ENCODE peak calls at places on chromosomes 1 and 21, in seven cellular contexts. K is breast epithelium; C is A549; Q is GM23248; L is cardiac fibroblast; O is naive thymus-derived CD4-positive, alpha-beta T cell; T is epithelial cell of esophagus. J is an unnamed sample.
A peak's percentile ranks its signal among the peaks of the same experiment; 100 is the strongest.

GRCh38 chr1:234702342-234703000 is 92.5 kb upstream of the IRF2BP2 start:
- DNase-seq in C (no peak), O (no peak), L (no peak), T (no peak), Q (peak; percentile 51), K (no peak), J (no peak)

GRCh38 chr1:174258148-174258550 is 98.8 kb downstream of the RABGAP1L start:
- DNase-seq in L (peak; percentile 63), K (no peak), T (peak; percentile 53), Q (peak; percentile 57), O (peak; percentile 30), C (peak; percentile 56), J (peak; percentile 48)

GRCh38 chr1:42748461-42749410 is 8.7 kb upstream of the CLDN19 start:
- DNase-seq in L (no peak), C (no peak), K (no peak), T (no peak), Q (no peak), O (no peak), J (peak; percentile 61)

GRCh38 chr1:246338546-246338945 is 168.5 kb downstream of the SMYD3 start:
- DNase-seq in Q (no peak), O (no peak), K (no peak), C (no peak), T (no peak), L (no peak), J (no peak)

GRCh38 chr1:6097117-6097595 is 51.5 kb downstream of the KCNAB2 start:
- DNase-seq in C (no peak), T (no peak), L (no peak), O (no peak), Q (no peak), K (no peak), J (no peak)

GRCh38 chr1:100461222-100461621 is 76.7 kb upstream of the GPR88 start:
- DNase-seq in Q (peak; percentile 26), T (no peak), C (no peak), K (no peak), O (no peak), L (no peak), J (no peak)

GRCh38 chr1:65407875-65408274 is 12.6 kb upstream of the LEPR start:
- DNase-seq in Q (no peak), O (no peak), L (no peak), C (no peak), K (no peak), T (no peak), J (no peak)

GRCh38 chr21:14215971-14216621 is at the start of gene RBM11:
- DNase-seq in L (peak; percentile 29), O (peak; percentile 87), Q (peak; percentile 65), C (peak; percentile 2), T (peak; percentile 75), K (peak; percentile 73), J (peak; percentile 74)

GRCh38 chr1:153192697-153193096 is 10.5 kb upstream of the LELP1 start:
- DNase-seq in C (no peak), Q (peak; percentile 2), T (peak; percentile 74), K (no peak), O (no peak), L (no peak), J (no peak)

GRCh38 chr1:6445062-6445763 is 20.6 kb downstream of the ESPN start:
- DNase-seq in T (peak; percentile 51), K (no peak), O (peak; percentile 36), Q (peak; percentile 59), L (peak; percentile 50), C (no peak), J (peak; percentile 60)

GRCh38 chr21:35829014-35829525 is 231.3 kb downstream of the SETD4 start:
- DNase-seq in O (no peak), L (no peak), C (no peak), Q (no peak), T (no peak), K (no peak), J (no peak)

GRCh38 chr1:145892486-145893087 is 6.9 kb upstream of the ANKRD35 start:
- DNase-seq in O (no peak), L (peak; percentile 87), C (no peak), Q (peak; percentile 28), K (no peak), T (no peak), J (peak; percentile 81)
- H3K4me3 ChIP-seq in O (no peak overlapping the region), L (no peak overlapping the region), C (no peak overlapping the region), Q (peak overlapping the region; percentile 50), K (peak overlapping the region; percentile 55), T (no peak overlapping the region), J (no peak overlapping the region)

GRCh38 chr1:16168622-16169021 is 12.8 kb upstream of the EPHA2 start:
- DNase-seq in O (no peak), L (no peak), T (no peak), C (no peak), K (no peak), Q (no peak), J (no peak)
- H3K4me3 ChIP-seq in O (no peak overlapping the region), L (no peak overlapping the region), T (no peak overlapping the region), C (no peak overlapping the region), K (no peak overlapping the region), Q (no peak overlapping the region), J (no peak overlapping the region)

GRCh38 chr1:241640867-241641542 is 836 bp upstream of the CHML start:
- DNase-seq in Q (no peak), T (peak; percentile 65), L (no peak), K (no peak), C (peak; percentile 51), O (no peak), J (no peak)
- H3K4me3 ChIP-seq in Q (peak overlapping the region; percentile 84), T (peak overlapping the region; percentile 40), L (no peak overlapping the region), K (peak overlapping the region; percentile 96), C (peak overlapping the region; percentile 74), O (peak overlapping the region; percentile 55), J (no peak overlapping the region)

GRCh38 chr1:52139817-52140540 is 1.9 kb upstream of the ZFYVE9 start:
- DNase-seq in T (peak; percentile 96), O (no peak), L (peak; percentile 90), K (no peak), Q (peak; percentile 96), C (no peak), J (no peak)
- H3K4me3 ChIP-seq in T (peak overlapping the region; percentile 5), O (peak overlapping the region; percentile 5), L (no peak overlapping the region), K (no peak overlapping the region), Q (peak overlapping the region; percentile 60), C (no peak overlapping the region), J (no peak overlapping the region)

DNA sequence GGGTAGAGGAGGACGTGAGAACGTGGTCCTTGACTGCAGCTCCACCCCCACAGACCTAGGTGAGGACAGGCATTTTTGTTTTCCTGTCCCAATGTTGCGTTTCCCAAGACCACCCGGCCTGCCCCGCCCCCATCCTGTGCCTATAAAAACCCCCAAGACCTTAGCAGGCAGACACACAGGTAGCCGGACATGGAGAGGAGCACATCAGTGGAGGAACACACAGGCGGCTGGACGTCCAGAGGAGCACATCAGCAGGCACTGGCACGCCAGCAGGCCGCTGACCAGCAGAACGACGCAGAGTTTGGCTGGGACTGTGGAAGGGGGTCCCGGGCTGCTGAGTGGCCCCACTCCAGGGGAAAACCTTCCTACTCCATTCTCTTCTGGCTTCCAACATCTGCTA is 12.7 kb upstream of the HMGCL start:
- DNase-seq in O (no peak), L (no peak), C (no peak), K (no peak), Q (peak; percentile 10), T (no peak), J (no peak)
- H3K4me3 ChIP-seq in O (peak overlapping the region; percentile 42), L (no peak overlapping the region), C (peak overlapping the region; percentile 52), K (peak overlapping the region; percentile 57), Q (peak overlapping the region; percentile 64), T (no peak overlapping the region), J (no peak overlapping the region)

DNA sequence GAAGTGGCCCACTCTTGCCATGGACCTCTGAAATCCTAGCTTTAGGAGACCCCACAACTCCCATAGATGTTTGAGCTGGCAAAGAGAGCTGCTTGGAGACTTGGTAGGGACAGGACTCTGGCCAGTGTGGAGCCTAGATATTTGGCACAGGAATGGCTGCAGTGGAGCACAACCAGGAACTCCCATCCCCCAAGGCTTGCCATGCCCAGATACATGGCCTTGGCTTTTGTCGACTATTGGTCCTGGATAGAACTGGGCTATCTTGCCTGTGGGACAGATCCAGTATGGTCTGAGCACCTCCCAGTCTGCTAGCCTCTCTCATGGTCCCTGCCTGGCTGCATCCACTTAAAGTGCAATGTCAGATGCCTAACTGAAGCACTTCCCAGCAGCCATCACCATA is 7.8 kb upstream of the GBP2 start:
- DNase-seq in L (no peak), K (no peak), T (no peak), C (no peak), Q (no peak), O (no peak), J (no peak)
- H3K4me3 ChIP-seq in L (no peak overlapping the region), K (no peak overlapping the region), T (no peak overlapping the region), C (no peak overlapping the region), Q (no peak overlapping the region), O (no peak overlapping the region), J (no peak overlapping the region)

GRCh38 chr1:218661411-218661810 is 316.3 kb downstream of the TGFB2 start:
- DNase-seq in K (no peak), L (no peak), T (no peak), O (no peak), C (no peak), Q (no peak), J (no peak)

GRCh38 chr1:218664385-218665170 is 319.4 kb downstream of the TGFB2 start:
- DNase-seq in K (no peak), T (peak; percentile 65), L (no peak), C (peak; percentile 36), O (no peak), Q (peak; percentile 47), J (no peak)

GRCh38 chr1:218668151-218668550 is 323.0 kb downstream of the TGFB2 start:
- DNase-seq in C (no peak), O (no peak), L (peak; percentile 33), Q (no peak), K (no peak), T (no peak), J (no peak)

GRCh38 chr1:218666263-218666662 is 321.1 kb downstream of the TGFB2 start:
- DNase-seq in L (no peak), T (no peak), K (no peak), O (no peak), Q (peak; percentile 34), C (no peak), J (no peak)

GRCh38 chr1:218665216-218665615 is 320.1 kb downstream of the TGFB2 start:
- DNase-seq in C (peak; percentile 53), T (no peak), L (peak; percentile 84), K (no peak), O (no peak), Q (peak; percentile 84), J (peak; percentile 50)
- H3K4me3 ChIP-seq in C (no peak overlapping the region), T (no peak overlapping the region), L (no peak overlapping the region), K (no peak overlapping the region), O (no peak overlapping the region), Q (no peak overlapping the region), J (no peak overlapping the region)

DNA sequence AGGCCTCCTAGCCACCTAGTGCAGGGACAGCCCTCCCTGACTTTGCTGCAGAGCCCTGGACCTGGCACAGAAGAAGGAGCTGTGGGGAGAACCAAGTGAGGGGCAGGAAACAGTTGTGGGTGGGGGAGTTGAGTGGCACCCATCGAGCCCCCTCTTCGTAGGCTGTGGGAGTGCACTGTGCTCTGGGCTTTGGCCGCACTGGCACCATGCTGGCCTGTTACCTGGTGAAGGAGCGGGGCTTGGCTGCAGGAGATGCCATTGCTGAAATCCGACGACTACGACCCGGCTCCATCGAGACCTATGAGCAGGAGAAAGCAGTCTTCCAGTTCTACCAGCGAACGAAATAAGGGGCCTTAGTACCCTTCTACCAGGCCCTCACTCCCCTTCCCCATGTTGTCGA is 1.2 kb downstream of the DUSP23 start:
- DNase-seq in L (no peak), C (no peak), K (no peak), O (no peak), Q (no peak), T (no peak), J (no peak)
- H3K4me3 ChIP-seq in L (peak overlapping the region; percentile 68), C (peak overlapping the region; percentile 64), K (peak overlapping the region; percentile 78), O (no peak overlapping the region), Q (no peak overlapping the region), T (peak overlapping the region; percentile 72), J (no peak overlapping the region)

J was measured in adrenal gland.